ENCODE peak calls at places on chromosomes 6 and 20, in nine cellular contexts. J, D, K, F, Q, Y, E, L and W are unnamed samples.

GRCh38 chr20:47233333-47234188 is 122.9 kb downstream of the ZMYND8 start:
- DNase-seq in F (no peak), Q (no peak), E (no peak), L (no peak), D (no peak), K (peak), J (peak), Y (no peak), W (no peak)

GRCh38 chr6:86683132-86683908 is 254.0 kb upstream of the HTR1E start:
- DNase-seq in K (no peak), Q (no peak), Y (no peak), E (no peak), F (no peak), J (no peak), L (no peak), D (no peak), W (no peak)

GRCh38 chr6:154350293-154350692 is 6.3 kb downstream of the IPCEF1 start:
- DNase-seq in D (no peak), Q (no peak), K (peak), E (no peak), Y (no peak), L (no peak), F (no peak), J (peak), W (no peak)

GRCh38 chr20:44017905-44018683 is 103.4 kb downstream of the TOX2 start:
- DNase-seq in K (peak), L (peak), F (peak), Y (no peak), D (peak), E (no peak), J (peak), Q (peak), W (peak)

GRCh38 chr6:157550114-157550989 is 169.4 kb downstream of the ZDHHC14 start:
- DNase-seq in K (no peak), D (no peak), J (no peak), Y (no peak), F (no peak), L (no peak), Q (peak), E (no peak), W (no peak)

GRCh38 chr6:14499804-14500203 is 382.2 kb downstream of the CD83 start:
- DNase-seq in J (peak), K (peak), L (no peak), E (peak), Q (no peak), F (peak), Y (no peak), D (no peak), W (peak)

GRCh38 chr20:63453029-63453523 is 19.4 kb downstream of the KCNQ2 start:
- DNase-seq in Y (peak), J (no peak), L (peak), D (no peak), E (no peak), K (no peak), F (no peak), Q (peak), W (no peak)

GRCh38 chr6:20160541-20161283 is 51.6 kb downstream of the MBOAT1 start:
- DNase-seq in L (no peak), D (no peak), K (no peak), Y (no peak), E (no peak), J (no peak), Q (no peak), F (no peak), W (no peak)

GRCh38 chr6:158655569-158656450 is 6.0 kb downstream of the SYTL3 start:
- DNase-seq in F (no peak), Y (no peak), J (no peak), D (no peak), E (no peak), Q (no peak), K (peak), L (no peak), W (no peak)

GRCh38 chr20:33183292-33183691 is 15.3 kb downstream of the BPIFA2 start:
- DNase-seq in L (no peak), Y (no peak), D (no peak), E (no peak), K (no peak), F (peak), Q (no peak), J (no peak), W (no peak)

GRCh38 chr20:33178726-33179125 is 10.8 kb downstream of the BPIFA2 start:
- DNase-seq in Y (no peak), J (no peak), Q (no peak), E (peak), D (no peak), F (no peak), K (no peak), L (peak), W (peak)

GRCh38 chr20:33177866-33178265 is 9.9 kb downstream of the BPIFA2 start:
- DNase-seq in E (no peak), Y (no peak), Q (no peak), D (no peak), F (no peak), L (no peak), J (no peak), K (no peak), W (no peak)

GRCh38 chr20:33180169-33180568 is 12.2 kb downstream of the BPIFA2 start:
- DNase-seq in E (no peak), K (no peak), L (no peak), J (no peak), Q (no peak), Y (no peak), D (no peak), F (no peak), W (no peak)

DNA sequence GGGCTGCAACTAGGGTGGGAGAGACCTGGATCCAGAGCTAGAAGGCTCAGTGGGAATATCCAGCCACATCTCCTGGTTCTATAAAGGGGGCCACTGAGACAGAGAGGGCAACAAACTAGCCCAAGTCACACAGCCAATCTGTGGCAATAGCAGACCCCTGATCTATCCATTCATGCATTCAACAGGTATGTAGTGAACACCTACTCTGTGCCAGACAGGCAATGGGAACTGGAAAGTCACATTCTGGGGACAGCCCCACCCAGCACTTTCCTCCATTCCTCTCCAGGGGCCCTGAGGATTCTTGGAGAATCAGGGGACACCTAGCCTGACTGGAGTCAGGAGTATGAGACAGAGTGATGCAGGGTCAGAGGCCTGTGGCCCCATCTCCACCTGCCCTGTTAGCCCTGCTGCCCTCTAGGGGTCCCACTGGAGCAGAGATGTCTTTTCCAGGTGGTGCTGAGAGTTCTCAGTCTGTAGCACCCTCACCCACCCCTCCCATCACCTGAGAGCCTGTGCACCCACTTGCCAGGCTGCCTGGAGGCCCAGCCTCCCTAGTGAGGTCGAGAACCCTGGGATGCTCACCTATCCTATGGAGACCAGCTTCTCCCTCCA is 13.6 kb downstream of the BPIFA2 start:
- DNase-seq in Q (no peak), J (no peak), Y (no peak), F (no peak), K (no peak), D (no peak), E (no peak), L (no peak), W (no peak)
- TF ChIP-seq CTCF in Q (no peak), J (no peak), Y (no peak), F (no peak), K (no peak), D (no peak), E (peak), L (no peak), W (no peak)

GRCh38 chr20:19618711-19619110 is 139.3 kb upstream of the RIN2 start:
- DNase-seq in D (no peak), Q (no peak), L (no peak), Y (no peak), E (no peak), J (no peak), F (no peak), K (no peak), W (no peak)
- TF ChIP-seq CTCF in D (no peak), Q (no peak), L (no peak), Y (no peak), E (no peak), J (no peak), F (no peak), K (no peak), W (no peak)

GRCh38 chr6:37057678-37058077 is 52.2 kb downstream of the FGD2 start:
- DNase-seq in K (no peak), Q (no peak), L (no peak), F (no peak), E (no peak), Y (no peak), J (no peak), D (no peak), W (no peak)

GRCh38 chr6:37060195-37060559 is 54.7 kb downstream of the FGD2 start:
- DNase-seq in D (no peak), F (peak), J (no peak), E (no peak), K (no peak), Q (no peak), L (no peak), Y (no peak), W (no peak)

GRCh38 chr6:37058084-37058586 is 52.7 kb downstream of the FGD2 start:
- DNase-seq in Y (no peak), J (no peak), L (no peak), K (peak), Q (no peak), E (no peak), F (peak), D (no peak), W (peak)

GRCh38 chr6:37061157-37061804 is 55.8 kb downstream of the FGD2 start:
- DNase-seq in D (peak), F (no peak), L (no peak), E (no peak), Y (no peak), J (no peak), Q (no peak), K (no peak), W (no peak)

DNA sequence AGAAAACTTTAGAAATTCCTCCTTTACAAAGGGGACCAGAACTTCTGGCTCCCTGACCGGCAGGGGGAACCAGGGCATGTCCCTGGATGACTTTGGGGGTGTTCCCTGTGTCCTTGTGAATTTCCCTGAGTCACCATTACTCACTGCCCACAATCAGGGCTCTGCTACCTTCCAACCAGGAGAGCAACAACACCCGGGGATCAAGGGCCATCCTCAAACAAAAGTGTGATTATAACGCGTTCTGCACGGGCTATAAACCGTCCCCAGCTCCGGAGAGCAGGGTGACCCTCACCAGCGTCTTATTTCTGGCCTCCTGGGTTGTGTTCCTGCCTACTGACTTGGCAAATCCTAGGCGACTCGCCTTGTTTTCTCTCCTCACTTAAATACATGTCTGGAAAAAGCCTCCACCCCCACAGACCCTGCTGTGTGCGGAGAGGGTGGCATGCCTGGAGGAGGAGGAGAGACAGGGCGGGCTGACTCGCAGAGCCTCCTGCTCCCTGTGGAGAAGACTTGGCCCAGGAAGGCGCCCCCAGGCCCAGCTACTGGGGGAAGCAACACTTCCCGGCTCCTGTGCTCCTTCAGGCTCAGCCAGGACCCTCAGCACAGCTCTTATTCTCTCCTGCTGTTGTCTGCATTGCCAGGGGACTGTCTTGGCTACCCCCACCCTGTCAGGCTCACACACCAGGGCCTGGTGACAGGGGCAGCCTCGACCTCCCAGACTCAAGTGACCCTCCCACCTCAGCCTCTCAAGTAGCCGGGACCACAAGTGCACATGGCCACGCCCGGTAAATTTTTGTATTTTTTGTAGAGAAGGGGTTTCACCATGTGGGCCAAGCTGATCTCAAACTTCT is 54.1 kb downstream of the FGD2 start:
- DNase-seq in K (peak), L (peak), Y (no peak), D (peak), Q (no peak), E (peak), J (peak), F (peak), W (peak)
- TF ChIP-seq CTCF in K (peak), L (peak), Y (no peak), D (peak), Q (no peak), E (peak), J (peak), F (peak), W (peak)

GRCh38 chr20:59222239-59222981 is 58.8 kb downstream of the ZNF831 start:
- DNase-seq in Q (peak), E (peak), F (peak), Y (peak), K (peak), D (peak), L (peak), J (peak), W (peak)
- TF ChIP-seq CTCF in Q (peak), E (peak), F (peak), Y (peak), K (peak), D (peak), L (peak), J (peak), W (peak)

DNA sequence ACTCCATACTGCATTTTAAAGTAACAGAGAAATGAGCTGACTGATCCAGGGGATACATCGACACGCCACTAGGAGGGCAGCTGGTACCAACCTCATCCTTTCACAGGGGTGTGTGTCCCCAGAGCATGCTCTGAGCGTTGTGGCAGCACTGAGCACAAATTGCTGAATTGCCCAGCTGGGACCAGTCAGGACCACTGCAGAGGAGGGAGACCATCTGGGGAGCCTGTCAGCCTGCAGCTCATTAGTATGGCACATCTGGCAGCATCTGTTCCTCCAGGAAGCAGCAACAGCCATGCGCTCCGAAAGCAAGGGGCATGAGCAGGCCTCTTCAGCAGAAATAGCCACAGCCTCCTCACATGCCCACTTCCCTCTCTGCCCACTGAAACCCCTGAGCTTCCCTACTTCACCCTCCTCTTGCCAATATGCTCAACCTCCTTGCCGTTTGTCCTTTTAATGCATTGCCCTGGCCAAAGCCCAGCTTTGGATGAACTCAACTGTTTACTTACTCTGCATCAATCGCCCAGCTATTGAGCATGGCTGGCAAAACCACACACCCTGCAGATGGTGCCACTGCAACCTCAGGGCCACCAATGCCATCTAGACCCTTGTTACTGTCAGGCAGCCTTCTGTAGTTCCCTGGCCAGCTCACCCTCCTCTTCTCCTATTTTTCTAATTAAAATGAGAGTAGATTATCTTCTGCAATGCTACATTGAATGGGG is 77.6 kb upstream of the NEDD9 start:
- DNase-seq in K (no peak), L (no peak), J (no peak), F (no peak), D (no peak), Q (no peak), E (peak), Y (no peak), W (no peak)
- TF ChIP-seq CTCF in K (no peak), L (no peak), J (no peak), F (no peak), D (no peak), Q (no peak), E (peak), Y (no peak), W (no peak)